ENCODE peak calls at places on chromosomes 2 and 18, in four cellular contexts. X is NCI-H1092 treated with DMSO at 0.1 percent for 48 hours; A is stimulated activated CD4-positive, alpha-beta T cell treated with anti-CD3 and anti-CD28 coated beads, Interleukin-1b, Interleukin-23, amount 100 ng/mL, for 1 hour; R is kidney glomerular epithelial cell. B is an unnamed sample.

GRCh38 chr2:106996136-106996769 is 110.3 kb upstream of the ST6GAL2 start:
- DNase-seq in R (no peak), A (no peak), X (peak), B (no peak)

GRCh38 chr2:169734172-169734847 is 678 bp downstream of the KLHL23 start:
- DNase-seq in A (no peak), R (no peak), X (peak), B (peak)

GRCh38 chr2:165114345-165114943 is 89.4 kb downstream of the SCN3A start:
- DNase-seq in R (peak), A (no peak), X (no peak), B (no peak)

GRCh38 chr2:17084882-17085281 is 419.2 kb upstream of the CYRIA start:
- DNase-seq in X (no peak), R (no peak), A (no peak), B (no peak)

GRCh38 chr2:49265471-49265870 is 111.2 kb upstream of the FSHR start:
- DNase-seq in X (no peak), A (no peak), R (no peak), B (no peak)

GRCh38 chr18:34223893-34224422 is 755 bp downstream of the NOL4 start:
- DNase-seq in A (no peak), X (peak), R (no peak), B (no peak)

GRCh38 chr2:20100711-20101110 is 49.3 kb upstream of the LAPTM4A start:
- DNase-seq in X (no peak), A (no peak), R (no peak), B (no peak)

GRCh38 chr2:214465386-214466146 is 54.7 kb downstream of the VWC2L start:
- DNase-seq in A (no peak), R (peak), X (no peak), B (no peak)

GRCh38 chr2:177671662-177672061 is 279.1 kb downstream of the AGPS start:
- DNase-seq in A (no peak), X (no peak), R (no peak), B (no peak)

GRCh38 chr18:3910507-3910906 is 460.5 kb downstream of the TGIF1 start:
- DNase-seq in R (no peak), A (no peak), X (no peak), B (no peak)

GRCh38 chr2:174729797-174730529 is 34.3 kb downstream of the CHRNA1 start:
- DNase-seq in A (peak), X (no peak), R (no peak), B (peak)

GRCh38 chr2:151733781-151734672 is at the start of gene NEB:
- DNase-seq in R (no peak), X (peak), A (no peak), B (no peak)

GRCh38 chr2:148967056-148967455 is 71.4 kb upstream of the LYPD6B start:
- DNase-seq in A (no peak), X (no peak), R (no peak), B (no peak)

GRCh38 chr2:119230630-119231185 is 7.1 kb downstream of the STEAP3 start:
- DNase-seq in A (no peak), X (peak), R (no peak), B (no peak)

GRCh38 chr2:181657379-181657778 is 474 bp upstream of the CERKL start:
- DNase-seq in A (no peak), R (no peak), X (no peak), B (no peak)

GRCh38 chr2:132404056-132404455 is 12.5 kb upstream of the GPR39 start:
- DNase-seq in X (no peak), R (no peak), A (no peak), B (no peak)

GRCh38 chr2:85754313-85755095 is 713 bp downstream of the ATOH8 start:
- DNase-seq in X (peak), R (no peak), A (no peak), B (no peak)

B was measured in posterior cingulate gyrus.